ENCODE peak calls at places on chromosomes 4 and X, in nine cellular contexts. H, E, B, W, X, F, O, V and Q are unnamed samples.

GRCh38 chr4:924107-925096 is 7.7 kb downstream of the GAK start:
- DNase-seq in H (peak), E (no peak), B (no peak), W (peak), X (no peak), F (no peak), O (peak), V (peak), Q (peak)

GRCh38 chrX:67724359-67725110 is 180.7 kb downstream of the AR start:
- DNase-seq in H (no peak), E (peak), B (no peak), W (no peak), X (no peak), F (no peak), O (no peak), V (no peak), Q (no peak)

GRCh38 chrX:49271341-49271740 is 1.7 kb downstream of the PPP1R3F start:
- DNase-seq in H (no peak), E (no peak), B (no peak), W (no peak), X (no peak), F (no peak), O (no peak), V (no peak), Q (no peak)

GRCh38 chrX:108484251-108484650 is 44.6 kb downstream of the COL4A5 start:
- DNase-seq in H (no peak), E (no peak), B (no peak), W (no peak), X (no peak), F (no peak), O (no peak), V (no peak), Q (no peak)

GRCh38 chr4:2588259-2588658 is 51.8 kb downstream of the FAM193A start:
- DNase-seq in H (no peak), E (no peak), B (no peak), W (no peak), X (no peak), F (no peak), O (no peak), V (no peak), Q (no peak)

GRCh38 chr4:17781831-17782287 is 438 bp upstream of the FAM184B start:
- DNase-seq in H (no peak), E (no peak), B (no peak), W (no peak), X (no peak), F (peak), O (no peak), V (no peak), Q (no peak)

GRCh38 chr4:85725727-85726170 is 250.8 kb downstream of the ARHGAP24 start:
- DNase-seq in H (no peak), E (peak), B (no peak), W (peak), X (peak), F (no peak), O (peak), V (peak), Q (peak)

GRCh38 chrX:150205011-150205410 is 158.1 kb upstream of the MAMLD1 start:
- DNase-seq in H (no peak), E (peak), B (no peak), W (no peak), X (no peak), F (peak), O (no peak), V (peak), Q (no peak)

GRCh38 chr4:73822812-73823480 is 13.5 kb upstream of the CXCL6 start:
- DNase-seq in H (no peak), E (no peak), B (no peak), W (no peak), X (no peak), F (no peak), O (no peak), V (no peak), Q (no peak)

GRCh38 chr4:88831063-88831462 is 133.4 kb upstream of the NAP1L5 start:
- DNase-seq in H (no peak), E (peak), B (no peak), W (no peak), X (no peak), F (no peak), O (no peak), V (no peak), Q (no peak)

GRCh38 chr4:172256820-172257219 is 443.6 kb downstream of the GALNTL6 start:
- DNase-seq in H (no peak), E (no peak), B (no peak), W (no peak), X (no peak), F (no peak), O (no peak), V (no peak), Q (no peak)

GRCh38 chr4:98508248-98508647 is 150.2 kb downstream of the TSPAN5 start:
- DNase-seq in H (no peak), E (no peak), B (no peak), W (no peak), X (no peak), F (no peak), O (no peak), V (no peak), Q (no peak)

GRCh38 chr4:1472911-1473518 is 66.8 kb upstream of the NKX1-1 start:
- DNase-seq in H (no peak), E (no peak), B (no peak), W (no peak), X (no peak), F (no peak), O (peak), V (no peak), Q (no peak)

GRCh38 chrX:1316527-1316926 is 20.1 kb upstream of the IL3RA start:
- DNase-seq in H (no peak), E (peak), B (no peak), W (peak), X (no peak), F (no peak), O (peak), V (no peak), Q (no peak)

GRCh38 chrX:119069762-119070161 is 3.0 kb upstream of the CT47C1 start:
- DNase-seq in H (no peak), E (no peak), B (no peak), W (no peak), X (no peak), F (no peak), O (no peak), V (no peak), Q (no peak)

GRCh38 chr4:134934036-134934806 is 732.6 kb upstream of the PABPC4L start:
- DNase-seq in H (no peak), E (no peak), B (no peak), W (no peak), X (no peak), F (no peak), O (no peak), V (peak), Q (no peak)

GRCh38 chr4:134935320-134935719 is 733.7 kb upstream of the PABPC4L start:
- DNase-seq in H (no peak), E (no peak), B (no peak), W (peak), X (peak), F (peak), O (no peak), V (peak), Q (no peak)

GRCh38 chr4:134936014-134936413 is 734.4 kb upstream of the PABPC4L start:
- DNase-seq in H (no peak), E (no peak), B (no peak), W (no peak), X (no peak), F (peak), O (no peak), V (peak), Q (no peak)
- H3K4me3 ChIP-seq in H (no peak), E (no peak), B (no peak), W (no peak), X (no peak), F (no peak), O (no peak), V (no peak), Q (no peak)

GRCh38 chr4:142901166-142901662 is 55.1 kb upstream of the INPP4B start:
- DNase-seq in H (no peak), E (no peak), B (no peak), W (no peak), X (no peak), F (no peak), O (no peak), V (no peak), Q (no peak)

DNA sequence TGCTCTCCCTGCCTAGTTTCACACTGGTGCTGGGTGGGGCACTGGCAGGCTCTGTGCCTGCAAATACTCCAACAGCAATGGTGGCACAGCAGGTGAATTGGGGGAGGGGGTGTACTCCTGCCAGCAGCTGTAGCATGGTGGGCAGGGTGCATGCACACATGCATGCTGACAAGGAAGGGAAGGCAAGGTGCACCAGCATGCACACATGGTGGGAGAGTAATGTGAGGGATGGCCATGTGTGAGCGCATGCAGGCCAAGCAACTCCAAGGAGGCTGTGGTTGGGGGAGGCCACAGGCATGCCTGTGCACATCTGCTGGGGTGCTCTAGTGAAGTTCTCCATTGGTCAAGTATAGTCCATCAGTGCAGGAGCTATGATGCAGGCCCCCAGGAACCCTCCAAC is 54.5 kb upstream of the INPP4B start:
- DNase-seq in H (no peak), E (no peak), B (no peak), W (no peak), X (no peak), F (no peak), O (no peak), V (no peak), Q (no peak)
- H3K4me3 ChIP-seq in H (no peak), E (no peak), B (no peak), W (no peak), X (no peak), F (no peak), O (no peak), V (no peak), Q (no peak)

GRCh38 chr4:61877893-61878292 is 677.8 kb downstream of the ADGRL3 start:
- DNase-seq in H (no peak), E (no peak), B (no peak), W (peak), X (no peak), F (no peak), O (no peak), V (no peak), Q (no peak)
- H3K4me3 ChIP-seq in H (no peak), E (no peak), B (no peak), W (no peak), X (no peak), F (no peak), O (no peak), V (no peak), Q (no peak)

GRCh38 chrX:7145454-7145853 is 2.1 kb upstream of the STS start:
- DNase-seq in H (no peak), E (no peak), B (no peak), W (no peak), X (no peak), F (no peak), O (no peak), V (no peak), Q (no peak)
- H3K4me3 ChIP-seq in H (no peak), E (no peak), B (no peak), W (no peak), X (no peak), F (no peak), O (no peak), V (no peak), Q (no peak)

GRCh38 chr4:10112658-10113284 is 3.8 kb downstream of the WDR1 start:
- DNase-seq in H (no peak), E (no peak), B (no peak), W (no peak), X (no peak), F (no peak), O (no peak), V (no peak), Q (no peak)

GRCh38 chr4:10111067-10111801 is 5.4 kb downstream of the WDR1 start:
- DNase-seq in H (no peak), E (no peak), B (no peak), W (no peak), X (no peak), F (peak), O (no peak), V (no peak), Q (no peak)

GRCh38 chr4:10108391-10108790 is 8.2 kb downstream of the WDR1 start:
- DNase-seq in H (no peak), E (no peak), B (no peak), W (no peak), X (no peak), F (no peak), O (no peak), V (no peak), Q (no peak)

GRCh38 chr4:10108818-10109783 is 7.5 kb downstream of the WDR1 start:
- DNase-seq in H (peak), E (no peak), B (no peak), W (no peak), X (no peak), F (no peak), O (no peak), V (no peak), Q (no peak)

DNA sequence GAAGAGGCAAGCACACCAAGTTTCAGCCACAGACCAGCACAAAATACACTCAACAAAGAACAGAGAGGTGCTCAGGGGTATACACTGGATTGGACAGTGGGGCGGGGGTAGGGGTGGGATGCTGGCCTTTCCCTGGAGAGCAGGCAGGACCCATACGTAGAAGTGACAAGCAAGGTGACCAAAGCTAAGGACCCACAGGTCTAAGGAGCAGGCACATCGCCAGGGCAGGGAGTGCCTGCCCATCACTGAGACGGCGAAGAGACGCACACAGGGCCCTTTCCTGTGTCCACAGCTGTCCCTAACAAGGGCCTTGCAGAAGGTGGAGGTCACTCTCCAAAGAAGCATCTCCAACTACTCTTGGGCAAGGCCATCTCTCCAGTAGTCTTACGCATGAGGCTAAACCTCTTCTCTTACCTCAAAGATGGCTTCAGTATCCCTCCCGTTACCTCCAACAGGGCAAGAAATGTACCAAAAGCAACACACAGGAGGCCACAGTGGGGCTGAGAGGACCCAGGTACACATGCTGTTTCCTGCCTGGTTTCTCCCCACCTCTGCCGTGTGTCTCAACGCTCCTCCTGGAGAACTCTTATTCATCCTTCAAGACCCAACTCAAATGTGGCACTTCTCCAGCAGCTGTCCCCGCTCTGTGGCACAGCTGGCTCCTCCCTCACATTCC is 6.5 kb downstream of the WDR1 start:
- DNase-seq in H (no peak), E (no peak), B (no peak), W (no peak), X (no peak), F (peak), O (no peak), V (no peak), Q (no peak)
- H3K4me3 ChIP-seq in H (peak), E (peak), B (peak), W (no peak), X (no peak), F (no peak), O (peak), V (no peak), Q (no peak)

DNA sequence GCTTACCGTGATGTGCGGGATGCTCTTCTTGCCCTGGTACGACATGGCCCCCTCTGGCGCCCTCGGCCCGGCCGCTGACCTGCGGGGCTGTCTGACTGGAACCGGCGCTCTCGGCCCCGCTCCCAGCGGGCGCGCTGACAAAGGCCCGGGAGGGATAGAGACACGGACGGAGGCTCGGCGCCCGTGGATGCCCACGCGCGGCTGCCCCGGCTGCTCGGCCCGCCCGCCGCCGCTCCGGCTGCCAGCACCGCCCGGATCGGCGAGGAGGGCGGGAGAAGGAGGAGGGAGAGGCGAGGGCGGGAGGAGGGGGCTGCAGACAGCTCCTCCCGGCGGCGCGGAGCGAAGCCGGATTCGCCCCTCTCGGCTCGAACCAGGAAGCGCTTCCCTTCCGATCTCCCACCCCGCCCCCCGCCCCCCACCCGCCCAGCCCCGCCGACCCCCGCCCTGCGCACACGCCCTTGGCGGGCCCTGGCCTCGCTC is 4.6 kb downstream of the CRMP1 start:
- DNase-seq in H (no peak), E (no peak), B (no peak), W (no peak), X (no peak), F (peak), O (no peak), V (peak), Q (no peak)
- H3K4me3 ChIP-seq in H (no peak), E (peak), B (no peak), W (no peak), X (no peak), F (peak), O (peak), V (peak), Q (no peak)

DNA sequence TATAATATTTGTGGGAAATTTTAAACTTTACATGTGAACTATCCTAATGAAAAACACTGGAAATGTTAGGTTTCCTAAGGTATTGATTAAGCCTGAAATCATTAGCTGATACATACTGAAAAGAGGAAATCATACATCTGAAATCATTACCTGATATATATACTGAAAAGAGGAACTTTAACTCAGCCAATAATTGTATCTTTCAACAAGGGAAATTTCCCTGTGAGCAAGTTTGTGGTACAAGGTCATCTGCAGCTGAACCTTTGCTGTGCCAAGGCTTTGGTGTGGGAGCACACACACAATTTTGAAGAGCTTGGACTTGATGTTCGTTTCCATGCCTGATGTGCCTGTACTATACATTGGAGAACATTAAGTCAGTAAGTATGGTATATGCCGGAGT is 131.9 kb upstream of the USP9X start:
- DNase-seq in H (no peak), E (no peak), B (no peak), W (peak), X (no peak), F (no peak), O (no peak), V (no peak), Q (peak)
- H3K4me3 ChIP-seq in H (no peak), E (no peak), B (no peak), W (no peak), X (no peak), F (no peak), O (no peak), V (no peak), Q (no peak)

GRCh38 chr4:184030764-184031163 is 125.7 kb downstream of the STOX2 start:
- DNase-seq in H (no peak), E (no peak), B (no peak), W (no peak), X (no peak), F (no peak), O (no peak), V (no peak), Q (no peak)
- H3K4me3 ChIP-seq in H (no peak), E (no peak), B (no peak), W (no peak), X (no peak), F (no peak), O (no peak), V (no peak), Q (no peak)